ENCODE peak calls at places on chromosomes 5 and 9, in seven cellular contexts. Q is WTC11, F is hypothalamus, S is GM13977, L is NAMALWA, T is fibroblast of pulmonary artery, U is NCI-H1105 treated with DMSO at 0.1 percent for 48 hours. O is an unnamed sample.
A peak's percentile ranks its signal among the peaks of the same experiment; 100 is the strongest.

GRCh38 chr5:96065577-96066385 is 104.1 kb upstream of the ELL2 start:
- DNase-seq in Q (no peak), F (no peak), S (no peak), L (no peak), U (no peak), T (no peak), O (no peak)

GRCh38 chr9:87540444-87541105 is 42.9 kb downstream of the DAPK1 start:
- DNase-seq in T (no peak), U (no peak), L (no peak), S (no peak), Q (no peak), F (no peak), O (no peak)

GRCh38 chr5:171520300-171521170 is 101.1 kb downstream of the FGF18 start:
- DNase-seq in T (peak; percentile 13), F (no peak), S (no peak), U (no peak), L (no peak), Q (peak; percentile 81), O (no peak)

GRCh38 chr5:177447066-177447610 is 524 bp downstream of the PRR7 start:
- DNase-seq in S (peak; percentile 91), F (peak; percentile 78), L (peak; percentile 73), T (peak; percentile 36), Q (peak; percentile 78), U (peak; percentile 32), O (no peak)

GRCh38 chr9:133477992-133478850 is 678 bp downstream of the SLC2A6 start:
- DNase-seq in T (peak; percentile 51), Q (no peak), S (peak; percentile 74), F (no peak), L (peak; percentile 85), U (no peak), O (no peak)

GRCh38 chr5:139108056-139108811 is 89.9 kb downstream of the SIL1 start:
- DNase-seq in L (no peak), T (peak; percentile 34), U (peak; percentile 75), S (no peak), Q (no peak), F (no peak), O (no peak)

GRCh38 chr9:77498891-77499290 is 149.2 kb downstream of the GNA14 start:
- DNase-seq in L (no peak), Q (no peak), U (no peak), F (no peak), S (no peak), T (peak; percentile 84), O (no peak)

GRCh38 chr5:125190232-125191051 is 444.0 kb upstream of the ZNF608 start:
- DNase-seq in F (no peak), L (no peak), U (no peak), T (no peak), S (no peak), Q (no peak), O (no peak)

GRCh38 chr5:150000990-150001659 is 586 bp downstream of the HMGXB3 start:
- DNase-seq in U (no peak), F (no peak), T (peak; percentile 56), S (no peak), L (peak; percentile 63), Q (peak; percentile 60), O (no peak)

GRCh38 chr5:91277840-91278239 is 105.3 kb downstream of the ARRDC3 start:
- DNase-seq in L (no peak), T (no peak), S (no peak), F (no peak), U (no peak), Q (no peak), O (no peak)

GRCh38 chr9:93025736-93026135 is 32.8 kb upstream of the SUSD3 start:
- DNase-seq in S (no peak), Q (no peak), T (no peak), L (no peak), F (no peak), U (no peak), O (no peak)

GRCh38 chr9:34492051-34492450 is 30.7 kb downstream of the ENHO start:
- DNase-seq in F (no peak), T (no peak), U (no peak), Q (no peak), S (no peak), L (peak; percentile 34), O (no peak)

GRCh38 chr9:83166369-83166768 is 103.4 kb upstream of the RASEF start:
- DNase-seq in Q (no peak), L (no peak), S (no peak), U (no peak), T (no peak), F (no peak), O (no peak)

GRCh38 chr9:122004589-122004988 is 88.5 kb downstream of the TTLL11 start:
- DNase-seq in S (no peak), T (no peak), F (no peak), Q (no peak), L (no peak), U (no peak), O (no peak)

GRCh38 chr5:33167541-33167940 is 273.2 kb upstream of the TARS1 start:
- DNase-seq in Q (no peak), L (no peak), U (no peak), T (no peak), S (no peak), F (no peak), O (no peak)

GRCh38 chr5:89417990-89418820 is 535.2 kb upstream of the MEF2C start:
- DNase-seq in S (no peak), U (no peak), T (no peak), L (no peak), F (no peak), Q (peak; percentile 34), O (no peak)